ENCODE peak calls at places on chromosomes 12 and 14, in five cellular contexts. One of them, this sample, is unnamed.

GRCh38 chr12:77591959-77592358 is 238.7 kb upstream of the NAV3 start:
- DNase-seq in cardiac muscle cell: peak
- DNase-seq in HTR-8/SVneo: no peak
- DNase-seq in A172: no peak
- DNase-seq in immature natural killer cell: no peak
- DNase-seq in this sample: no peak

GRCh38 chr12:80858356-80858755 is 79.4 kb downstream of the LIN7A start:
- DNase-seq in HTR-8/SVneo: no peak
- DNase-seq in cardiac muscle cell: no peak
- DNase-seq in A172: no peak
- DNase-seq in immature natural killer cell: no peak
- DNase-seq in this sample: no peak

GRCh38 chr14:90999299-90999698 is 61.1 kb downstream of the RPS6KA5 start:
- DNase-seq in A172: no peak
- DNase-seq in immature natural killer cell: no peak
- DNase-seq in HTR-8/SVneo: no peak
- DNase-seq in cardiac muscle cell: peak
- DNase-seq in this sample: no peak

GRCh38 chr12:69355363-69356035 is 4.0 kb upstream of the YEATS4 start:
- DNase-seq in cardiac muscle cell: no peak
- DNase-seq in immature natural killer cell: no peak
- DNase-seq in HTR-8/SVneo: no peak
- DNase-seq in A172: no peak
- DNase-seq in this sample: no peak

GRCh38 chr12:49094104-49094948 is at the start of gene DHH:
- DNase-seq in A172: no peak
- DNase-seq in immature natural killer cell: no peak
- DNase-seq in HTR-8/SVneo: no peak
- DNase-seq in cardiac muscle cell: peak
- DNase-seq in this sample: no peak

GRCh38 chr12:67434653-67435375 is 165.7 kb downstream of the CAND1 start:
- DNase-seq in A172: peak
- DNase-seq in cardiac muscle cell: no peak
- DNase-seq in HTR-8/SVneo: peak
- DNase-seq in immature natural killer cell: no peak
- DNase-seq in this sample: no peak

GRCh38 chr12:103495158-103495782 is 498 bp downstream of the C12orf42 start:
- DNase-seq in immature natural killer cell: peak
- DNase-seq in cardiac muscle cell: peak
- DNase-seq in HTR-8/SVneo: no peak
- DNase-seq in A172: no peak
- DNase-seq in this sample: peak

GRCh38 chr12:16323010-16323409 is 24.4 kb upstream of the MGST1 start:
- DNase-seq in cardiac muscle cell: no peak
- DNase-seq in HTR-8/SVneo: no peak
- DNase-seq in A172: no peak
- DNase-seq in immature natural killer cell: no peak
- DNase-seq in this sample: no peak

GRCh38 chr12:6547987-6548386 is 7.9 kb downstream of the IFFO1 start:
- DNase-seq in A172: peak
- DNase-seq in immature natural killer cell: no peak
- DNase-seq in cardiac muscle cell: no peak
- DNase-seq in HTR-8/SVneo: peak
- DNase-seq in this sample: no peak

This sample was measured in CD8-positive, alpha-beta T cell.